ENCODE peak calls at places on chromosomes 6 and 20, in six cellular contexts. P, U, C, F, W and N are unnamed samples.
A peak's percentile ranks its signal among the peaks of the same experiment; 100 is the strongest.

GRCh38 chr6:52053038-52053704 is 34.2 kb downstream of the PKHD1 start:
- DNase-seq in P (no peak), U (no peak), C (no peak), F (no peak), W (no peak), N (no peak)

GRCh38 chr20:50274570-50275430 is 84.2 kb downstream of the CEBPB start:
- DNase-seq in P (no peak), U (peak; percentile 83), C (no peak), F (no peak), W (peak; percentile 80), N (no peak)

GRCh38 chr6:35024601-35025054 is 116.5 kb downstream of the TCP11 start:
- DNase-seq in P (no peak), U (peak; percentile 79), C (no peak), F (no peak), W (peak; percentile 75), N (peak; percentile 72)

GRCh38 chr6:43990275-43990626 is 137.0 kb downstream of the MRPL14 start:
- DNase-seq in P (no peak), U (peak; percentile 80), C (no peak), F (no peak), W (no peak), N (no peak)

GRCh38 chr6:144581807-144582537 is 296.8 kb downstream of the UTRN start:
- DNase-seq in P (no peak), U (no peak), C (no peak), F (no peak), W (peak; percentile 16), N (peak; percentile 5)

GRCh38 chr20:20362774-20363435 is 5.0 kb upstream of the INSM1 start:
- DNase-seq in P (no peak), U (no peak), C (no peak), F (no peak), W (no peak), N (no peak)

GRCh38 chr6:41577865-41578713 is 31.9 kb downstream of the FOXP4 start:
- DNase-seq in P (no peak), U (no peak), C (no peak), F (no peak), W (peak; percentile 14), N (peak; percentile 67)

GRCh38 chr6:120779441-120779840 is 554.8 kb downstream of the TBC1D32 start:
- DNase-seq in P (no peak), U (no peak), C (no peak), F (no peak), W (no peak), N (no peak)

GRCh38 chr6:6915813-6916547 is 191.8 kb upstream of the RREB1 start:
- DNase-seq in P (no peak), U (no peak), C (peak; percentile 69), F (no peak), W (peak; percentile 91), N (no peak)

DNA sequence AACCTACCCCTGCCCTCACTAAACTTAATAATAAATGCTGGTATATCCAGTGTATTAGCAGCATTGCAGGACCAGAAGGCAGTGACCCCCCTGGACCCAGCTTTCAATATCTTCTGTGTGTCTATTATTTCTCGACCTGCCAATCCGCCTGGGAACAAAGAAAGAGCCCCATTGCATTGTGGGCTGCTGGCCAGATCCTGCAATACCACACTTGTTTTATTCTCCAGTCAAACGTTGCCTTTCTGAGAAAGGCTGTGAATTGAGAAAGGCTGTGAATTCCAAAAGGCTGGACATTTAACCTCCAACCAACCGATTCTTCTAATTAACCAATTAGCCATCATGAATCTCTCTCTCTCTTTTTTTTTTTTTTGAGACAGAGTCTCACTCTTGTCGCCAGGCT is 1.5 kb upstream of the MTO1 start:
- DNase-seq in P (no peak), U (no peak), C (no peak), F (no peak), W (no peak), N (no peak)
- H3K27me3 ChIP-seq in P (no peaks in the 10 kb centered on the region), U (no peaks in the 10 kb centered on the region), C (no peaks in the 10 kb centered on the region), F (no peaks in the 10 kb centered on the region), W (no peaks in the 10 kb centered on the region), N (no peaks in the 10 kb centered on the region)

GRCh38 chr20:63477061-63477616 is 4.7 kb upstream of the KCNQ2 start:
- DNase-seq in P (no peak), U (no peak), C (no peak), F (no peak), W (no peak), N (no peak)

GRCh38 chr20:63478346-63479302 is 6.2 kb upstream of the KCNQ2 start:
- DNase-seq in P (no peak), U (no peak), C (no peak), F (no peak), W (no peak), N (no peak)

GRCh38 chr20:63475209-63475608 is 2.8 kb upstream of the KCNQ2 start:
- DNase-seq in P (no peak), U (no peak), C (no peak), F (no peak), W (peak; percentile 55), N (peak; percentile 49)

GRCh38 chr20:63481503-63481902 is 9.0 kb upstream of the KCNQ2 start:
- DNase-seq in P (no peak), U (no peak), C (no peak), F (no peak), W (no peak), N (no peak)

DNA sequence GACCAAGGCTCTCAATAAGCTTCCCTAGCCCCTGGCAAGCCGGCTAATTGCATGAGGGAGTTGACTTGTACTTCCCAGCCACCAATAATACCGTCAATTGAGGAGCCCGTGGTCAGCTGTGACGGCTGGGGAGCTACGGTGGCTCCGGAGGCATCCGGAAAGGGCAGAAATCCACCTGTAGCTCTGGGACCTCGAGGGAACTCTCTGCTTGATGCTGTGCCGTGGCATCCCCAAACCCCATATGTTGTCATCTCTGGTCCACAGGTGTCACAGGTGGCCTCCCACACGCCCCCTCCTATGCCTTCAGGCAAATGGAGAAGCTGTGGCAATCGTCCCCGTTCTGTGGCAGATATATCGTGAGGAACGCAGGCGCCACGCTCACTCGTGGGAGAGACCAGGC is 5.5 kb upstream of the KCNQ2 start:
- DNase-seq in P (no peak), U (no peak), C (no peak), F (no peak), W (no peak), N (no peak)
- H3K27me3 ChIP-seq in P (peaks cover 10% of the 10 kb centered on the region), U (peaks cover 73% of the 10 kb centered on the region), C (no peaks in the 10 kb centered on the region), F (peaks cover 59% of the 10 kb centered on the region), W (peaks cover 32% of the 10 kb centered on the region), N (peaks cover 55% of the 10 kb centered on the region)

DNA sequence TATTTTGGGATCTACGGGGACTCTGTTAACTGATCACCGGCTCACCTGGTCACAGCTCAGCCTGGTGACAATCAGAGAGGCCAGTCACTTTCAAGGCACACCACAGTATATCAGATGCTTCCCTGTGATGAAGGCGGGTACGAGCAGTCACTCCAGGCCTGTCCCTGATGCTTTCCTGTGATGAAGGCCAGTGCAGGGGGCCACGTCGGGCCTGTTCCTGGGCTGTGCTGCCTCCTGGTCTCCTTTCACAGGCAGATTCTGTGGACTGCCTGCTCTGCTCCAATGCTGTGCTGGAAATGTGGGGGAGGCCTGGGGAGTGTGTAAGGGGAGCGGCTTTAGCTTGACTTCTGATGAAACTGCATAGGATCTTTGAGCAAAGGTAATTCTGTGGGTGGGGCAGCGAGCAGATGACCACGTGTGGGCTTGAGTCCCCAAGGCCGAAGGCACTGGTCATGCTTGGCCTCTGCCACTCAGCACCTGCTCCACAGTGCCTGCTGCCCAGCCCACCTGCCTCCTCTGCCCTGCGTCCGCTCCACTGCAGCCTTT is 372.6 kb downstream of the TAF4 start:
- DNase-seq in P (no peak), U (no peak), C (no peak), F (no peak), W (no peak), N (no peak)
- H3K27me3 ChIP-seq in P (no peaks in the 10 kb centered on the region), U (peaks cover 19% of the 10 kb centered on the region), C (no peaks in the 10 kb centered on the region), F (no peaks in the 10 kb centered on the region), W (no peaks in the 10 kb centered on the region), N (peaks cover 50% of the 10 kb centered on the region)

DNA sequence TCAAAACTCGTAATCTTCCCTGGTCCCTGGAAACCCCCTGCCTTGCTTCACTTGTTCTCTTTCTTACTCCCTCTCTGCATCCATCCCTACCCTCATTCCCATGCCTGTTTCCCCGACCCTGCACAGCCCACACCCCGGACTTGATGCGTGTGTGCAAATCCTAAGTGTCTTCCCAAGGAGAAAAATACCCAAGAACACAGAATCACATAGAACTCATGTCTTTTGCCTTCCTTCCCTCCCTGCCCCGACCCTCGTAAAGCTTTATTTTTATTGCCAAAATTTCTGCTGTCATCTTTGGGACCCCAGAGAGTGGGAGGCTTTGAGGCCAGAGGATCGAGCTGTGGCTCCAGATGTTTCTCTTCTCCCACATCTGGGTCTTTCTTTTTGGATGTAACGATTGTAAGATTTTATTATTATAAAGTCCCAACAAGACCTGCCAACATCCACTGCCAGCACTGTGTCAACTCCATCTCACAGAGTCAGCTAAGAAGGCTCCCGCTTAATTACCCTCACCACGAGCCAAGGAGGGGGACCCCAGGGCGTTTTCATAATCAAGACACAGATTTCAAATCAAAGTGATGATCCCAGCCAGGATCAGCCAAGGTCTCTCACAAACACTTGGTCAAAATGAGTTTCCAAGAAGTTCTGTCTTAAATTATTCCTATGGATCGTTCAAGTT is 169.8 kb upstream of the PMEPA1 start:
- DNase-seq in P (no peak), U (no peak), C (peak; percentile 65), F (no peak), W (no peak), N (peak; percentile 14)
- H3K27me3 ChIP-seq in P (no peaks in the 10 kb centered on the region), U (no peaks in the 10 kb centered on the region), C (no peaks in the 10 kb centered on the region), F (no peaks in the 10 kb centered on the region), W (no peaks in the 10 kb centered on the region), N (no peaks in the 10 kb centered on the region)

GRCh38 chr6:47452899-47453298 is 24.7 kb upstream of the CD2AP start:
- DNase-seq in P (no peak), U (no peak), C (no peak), F (no peak), W (no peak), N (no peak)

GRCh38 chr6:47451162-47451561 is 26.4 kb upstream of the CD2AP start:
- DNase-seq in P (no peak), U (no peak), C (no peak), F (no peak), W (no peak), N (no peak)

GRCh38 chr6:47454713-47455396 is 22.7 kb upstream of the CD2AP start:
- DNase-seq in P (no peak), U (no peak), C (no peak), F (no peak), W (no peak), N (no peak)

GRCh38 chr6:47455533-47456209 is 21.9 kb upstream of the CD2AP start:
- DNase-seq in P (no peak), U (no peak), C (no peak), F (no peak), W (peak; percentile 16), N (no peak)

DNA sequence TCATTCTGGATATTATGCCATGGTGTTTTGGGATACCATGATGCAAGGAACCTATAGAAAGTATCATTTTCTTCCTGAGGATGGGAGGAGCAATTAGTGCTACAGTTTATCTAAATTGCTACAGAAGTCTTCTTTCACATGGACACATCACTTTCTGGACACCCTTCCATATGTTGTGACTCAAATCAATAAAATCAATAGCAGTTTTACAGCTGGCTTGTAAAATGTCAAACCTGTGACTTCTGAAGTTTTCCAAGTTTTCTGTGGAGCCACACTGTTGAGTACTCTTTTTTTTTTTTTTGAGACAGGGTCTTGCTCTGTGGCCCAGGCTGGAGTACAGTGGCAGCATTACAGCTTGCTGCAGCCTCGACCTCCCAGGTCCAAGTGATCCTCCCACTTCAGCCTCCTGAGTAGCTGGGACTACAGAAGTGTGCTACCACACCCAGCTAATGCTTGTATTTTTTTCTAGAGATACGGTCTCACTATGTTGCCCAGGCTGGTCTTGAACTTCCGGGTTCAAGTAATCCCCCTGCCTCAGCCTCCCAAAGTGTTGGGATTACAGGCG is 24.1 kb upstream of the CD2AP start:
- DNase-seq in P (no peak), U (no peak), C (no peak), F (no peak), W (no peak), N (no peak)
- H3K27me3 ChIP-seq in P (no peaks in the 10 kb centered on the region), U (no peaks in the 10 kb centered on the region), C (no peaks in the 10 kb centered on the region), F (no peaks in the 10 kb centered on the region), W (no peaks in the 10 kb centered on the region), N (no peaks in the 10 kb centered on the region)